ENCODE peak calls at places on chromosomes 4 and X, in ten cellular contexts. D is suprapubic skin, H is OCI-LY7, T is A673, A is tibial artery, K is heart right ventricle, U is spleen, B is ovary, L is RWPE2, X is pancreas. E is an unnamed sample. For H3K4me1, the result is how much of the 10 kb centered on the place peaks cover.

GRCh38 chrX:101602077-101602476 is 15.7 kb downstream of the ARMCX6 start:
- DNase-seq in X (no peak), U (no peak), L (no peak), B (no peak), K (no peak), A (no peak), T (no peak), H (no peak), D (no peak), E (no peak)

GRCh38 chr4:108861339-108861738 is 98.5 kb upstream of the ETNPPL start:
- DNase-seq in B (no peak), D (no peak), T (no peak), X (peak), A (no peak), L (no peak), K (no peak), H (no peak), U (no peak), E (no peak)

GRCh38 chrX:147875866-147876596 is 35.7 kb upstream of the FMR1 start:
- DNase-seq in A (no peak), H (no peak), K (no peak), U (no peak), B (no peak), T (no peak), D (no peak), X (no peak), L (no peak), E (no peak)

GRCh38 chr4:8871417-8872401 is at the start of gene HMX1:
- DNase-seq in T (peak), X (no peak), U (no peak), A (no peak), B (no peak), D (no peak), H (no peak), L (no peak), K (no peak), E (peak)

GRCh38 chr4:99463566-99463965 is 28.4 kb upstream of the ADH7 start:
- DNase-seq in A (no peak), K (no peak), T (no peak), L (no peak), H (no peak), B (no peak), U (no peak), D (no peak), X (no peak), E (no peak)

GRCh38 chr4:182752158-182752910 is 164.9 kb downstream of the DCTD start:
- DNase-seq in B (no peak), T (no peak), A (no peak), L (no peak), D (no peak), X (no peak), H (no peak), K (no peak), U (no peak), E (no peak)

GRCh38 chrX:17497193-17497592 is 122.2 kb downstream of the NHS start:
- DNase-seq in K (no peak), A (no peak), X (no peak), T (no peak), H (no peak), D (no peak), U (no peak), L (no peak), B (no peak), E (no peak)

GRCh38 chr4:105895609-105896460 is 564 bp downstream of the NPNT start:
- DNase-seq in B (peak), A (peak), K (peak), U (no peak), X (peak), T (peak), D (no peak), L (peak), H (no peak), E (peak)

GRCh38 chr4:53654300-53654758 is 63.0 kb upstream of the LNX1 start:
- DNase-seq in T (no peak), D (no peak), A (no peak), K (no peak), X (peak), H (no peak), U (no peak), B (no peak), L (no peak), E (no peak)

GRCh38 chr4:24595662-24596061 is 11.3 kb upstream of the DHX15 start:
- DNase-seq in X (no peak), A (no peak), K (no peak), B (no peak), D (no peak), U (no peak), L (no peak), H (no peak), T (no peak), E (no peak)

GRCh38 chr4:41645716-41646115 is 102.8 kb downstream of the PHOX2B start:
- DNase-seq in T (no peak), L (no peak), D (no peak), U (no peak), B (no peak), X (no peak), A (no peak), K (no peak), H (no peak), E (no peak)

GRCh38 chrX:50081282-50081955 is 119.4 kb downstream of the AKAP4 start:
- DNase-seq in D (no peak), L (no peak), B (peak), H (no peak), U (no peak), A (peak), K (peak), X (peak), T (no peak), E (no peak)

GRCh38 chr4:81237791-81238190 is 22.8 kb upstream of the PRKG2 start:
- DNase-seq in A (no peak), T (no peak), H (no peak), K (no peak), D (no peak), X (no peak), L (no peak), U (no peak), B (no peak), E (no peak)

GRCh38 chr4:184397516-184398163 is 76.7 kb downstream of the IRF2 start:
- DNase-seq in L (no peak), T (peak), K (no peak), A (no peak), U (no peak), B (no peak), D (no peak), H (no peak), X (no peak), E (no peak)

GRCh38 chr4:76589872-76590846 is 155.1 kb downstream of the SHROOM3 start:
- DNase-seq in H (no peak), T (no peak), X (peak), K (peak), D (no peak), B (peak), A (no peak), L (no peak), U (no peak), E (peak)

GRCh38 chr4:175560628-175561027 is 251.4 kb downstream of the GPM6A start:
- DNase-seq in D (no peak), T (peak), A (no peak), H (peak), X (no peak), L (no peak), B (no peak), K (no peak), U (no peak), E (no peak)

GRCh38 chrX:78130396-78130795 is 9.1 kb downstream of the TAF9B start:
- DNase-seq in T (no peak), B (no peak), U (no peak), D (no peak), H (no peak), A (no peak), L (no peak), X (no peak), K (no peak), E (no peak)

GRCh38 chrX:118495958-118496762 is 545 bp downstream of the DOCK11 start:
- DNase-seq in K (peak), X (peak), L (no peak), T (peak), A (peak), U (peak), B (peak), D (no peak), H (peak), E (peak)

DNA sequence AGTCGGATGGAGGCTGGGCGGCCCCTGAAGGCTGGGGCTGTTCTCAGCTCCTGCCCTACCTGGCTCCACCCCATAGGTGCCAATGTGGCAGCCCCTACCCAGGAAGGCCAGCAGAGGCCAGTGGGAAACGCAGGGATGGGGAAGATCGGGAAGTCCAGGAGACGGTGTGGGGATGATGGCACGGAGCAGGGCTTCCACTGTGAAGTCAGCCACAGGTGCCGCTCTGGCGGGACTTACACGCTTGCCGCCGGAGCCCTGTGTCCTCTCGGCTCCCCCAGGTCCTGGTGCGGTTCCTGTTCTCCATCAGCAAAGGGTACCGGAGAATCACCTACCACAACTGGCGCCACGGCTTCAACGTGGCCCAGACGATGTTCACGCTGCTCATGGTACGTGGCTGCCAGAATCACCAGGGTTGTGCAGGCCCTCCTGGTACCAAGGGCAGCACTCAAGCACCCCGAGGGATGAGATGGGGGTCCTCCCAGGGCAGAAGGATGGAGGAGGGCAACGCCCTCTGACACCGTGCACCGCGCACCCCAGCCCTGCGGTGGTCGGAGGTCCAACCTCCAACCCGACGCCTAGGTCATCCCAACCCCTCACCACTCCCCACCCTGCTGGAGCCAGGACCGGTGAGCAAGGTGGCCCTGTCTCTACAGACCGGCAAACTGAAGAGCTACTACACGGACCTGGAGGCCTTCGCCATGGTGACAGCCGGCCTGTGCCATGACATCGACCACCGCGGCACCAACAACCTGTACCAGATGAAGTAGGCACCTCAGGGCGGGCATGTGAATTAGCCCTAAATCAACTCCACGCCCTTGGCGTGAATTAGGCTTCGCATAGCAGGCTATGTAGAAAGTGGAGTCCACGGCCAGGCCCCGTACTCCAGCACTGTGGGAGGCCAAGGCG is 12.0 kb downstream of the ATP5ME start:
- DNase-seq in T (no peak), K (no peak), H (no peak), U (peak), X (no peak), B (no peak), A (no peak), L (peak), D (no peak), E (peak)
- H3K4me1 ChIP-seq in T (under half), K (under half), H (under half), U (under half), X (under half), B (under half), A (under half), L (under half), D (under half), E (under half)

GRCh38 chr4:101292214-101292613 is 55.1 kb downstream of the PPP3CA start:
- DNase-seq in L (no peak), U (no peak), D (no peak), K (no peak), H (no peak), B (no peak), T (no peak), A (no peak), X (no peak), E (no peak)
- H3K4me1 ChIP-seq in L (under half), U (under half), D (under half), K (under half), H (under half), B (under half), T (half or more), A (under half), X (under half), E (under half)

DNA sequence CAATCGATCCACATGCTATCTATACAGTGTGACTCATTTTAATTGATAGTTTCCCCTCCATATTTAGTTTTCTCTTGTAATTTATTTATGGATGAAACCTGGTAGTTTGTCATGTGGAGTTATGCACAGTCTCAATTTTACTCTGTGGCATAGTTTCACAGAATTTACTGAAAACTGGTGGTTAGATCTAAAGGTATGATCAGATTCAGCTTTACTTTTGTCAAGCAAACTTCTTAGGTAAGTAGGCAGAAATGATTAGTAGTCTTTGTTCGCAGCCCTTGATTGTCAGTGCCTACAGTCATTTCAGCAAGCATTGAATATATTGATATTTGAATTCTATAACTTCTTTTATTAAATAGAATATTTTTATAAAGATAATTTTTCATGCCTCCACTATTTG is 2.5 kb downstream of the ADD1 start:
- DNase-seq in T (no peak), L (no peak), H (no peak), K (no peak), B (no peak), X (no peak), D (no peak), A (no peak), U (no peak), E (no peak)
- H3K4me1 ChIP-seq in T (under half), L (under half), H (under half), K (under half), B (under half), X (under half), D (under half), A (half or more), U (half or more), E (under half)

DNA sequence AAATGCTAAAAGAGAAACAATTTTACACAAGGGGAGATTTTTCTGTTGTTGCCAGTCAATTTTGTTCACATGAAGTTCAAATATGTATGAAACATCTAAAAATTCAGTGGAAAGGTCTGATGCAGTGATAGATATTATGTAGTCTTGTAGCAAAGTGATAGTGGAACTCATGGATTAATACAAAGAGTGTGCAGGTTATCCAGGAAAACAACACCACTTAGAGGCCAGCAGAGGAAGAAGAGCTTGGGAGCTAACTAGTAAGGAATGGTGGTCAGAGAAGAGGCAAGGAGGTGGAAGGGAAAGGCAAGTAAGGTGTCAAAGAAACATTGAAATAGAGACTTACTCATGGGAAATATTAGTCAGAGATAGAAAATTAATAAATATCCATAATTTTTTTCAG is 395.6 kb downstream of the MAPK10 start:
- DNase-seq in T (no peak), A (no peak), L (no peak), D (no peak), U (no peak), B (no peak), H (no peak), K (no peak), X (no peak), E (no peak)
- H3K4me1 ChIP-seq in T (under half), A (under half), L (under half), D (under half), U (under half), B (under half), H (under half), K (under half), X (under half), E (under half)

DNA sequence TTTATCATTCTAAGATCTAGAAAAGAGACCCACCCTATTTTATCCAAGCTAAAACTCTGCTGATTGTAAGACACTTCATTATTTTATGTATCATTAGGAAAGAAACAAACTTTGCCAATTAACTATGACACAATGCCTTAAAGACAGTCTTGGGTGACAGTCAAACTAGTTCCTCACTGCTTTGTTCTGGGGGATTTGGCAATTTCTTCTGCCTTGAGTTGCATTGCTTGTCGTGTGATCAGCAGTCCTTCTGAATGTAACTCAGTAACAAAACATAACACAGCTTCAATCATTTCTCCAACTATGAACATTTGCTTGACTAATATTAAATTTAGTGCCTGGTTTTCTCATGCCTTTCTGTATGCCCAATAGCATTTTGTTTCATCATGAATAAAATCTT is 577.9 kb upstream of the DIPK2B start:
- DNase-seq in U (no peak), T (no peak), X (no peak), H (no peak), K (no peak), D (no peak), B (no peak), A (no peak), L (no peak), E (no peak)
- H3K4me1 ChIP-seq in U (under half), T (under half), X (under half), H (under half), K (under half), D (under half), B (under half), A (under half), L (half or more), E (under half)

DNA sequence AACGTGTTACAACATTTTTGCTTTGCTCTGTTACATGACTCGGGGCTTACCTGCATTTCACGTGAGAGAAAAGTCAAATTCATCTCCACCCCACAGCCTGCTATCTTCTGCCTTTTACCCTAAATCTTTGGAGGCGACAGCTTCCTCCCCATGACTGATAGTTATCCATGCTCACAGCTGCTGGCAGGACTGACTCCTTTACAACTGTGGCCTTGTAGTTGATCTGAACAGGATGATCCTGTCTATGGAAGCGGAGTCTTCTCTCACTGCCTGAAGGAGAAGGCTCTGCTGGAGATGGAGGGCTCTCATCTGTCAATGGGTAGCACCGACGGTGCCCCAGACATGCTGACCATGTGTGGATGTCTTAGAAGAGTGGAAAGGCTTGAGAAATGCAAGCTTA is 151.0 kb downstream of the CBR4 start:
- DNase-seq in U (no peak), A (no peak), L (no peak), H (no peak), D (no peak), T (no peak), K (no peak), B (no peak), X (no peak), E (no peak)
- H3K4me1 ChIP-seq in U (under half), A (half or more), L (under half), H (under half), D (under half), T (under half), K (under half), B (under half), X (under half), E (under half)

DNA sequence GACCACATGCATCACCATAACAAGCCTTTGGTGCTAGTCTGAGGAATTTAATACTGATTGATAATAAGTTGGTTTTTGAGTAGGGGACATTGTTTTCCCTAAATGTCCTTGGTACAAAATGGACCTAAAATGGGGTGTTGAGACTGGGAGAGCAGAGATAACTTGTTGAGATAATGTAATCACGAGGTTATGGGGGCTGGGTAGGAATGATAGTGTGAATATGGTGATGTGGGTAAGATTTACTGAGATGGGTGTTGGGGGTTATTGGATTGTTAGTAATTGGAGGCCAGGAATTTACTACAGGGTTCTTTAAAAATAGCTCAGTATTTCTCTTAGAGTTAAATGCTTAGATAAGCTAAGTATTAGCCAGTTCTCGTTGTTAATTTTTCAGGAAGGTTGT is 3.9 kb downstream of the BMP2K start:
- DNase-seq in U (no peak), T (no peak), D (no peak), B (no peak), A (no peak), H (no peak), X (no peak), L (no peak), K (no peak), E (no peak)
- H3K4me1 ChIP-seq in U (half or more), T (under half), D (under half), B (under half), A (under half), H (half or more), X (under half), L (under half), K (under half), E (under half)

GRCh38 chr4:6755088-6755753 is 27.3 kb upstream of the KIAA0232 start:
- DNase-seq in H (no peak), A (no peak), T (no peak), B (no peak), D (no peak), X (no peak), U (no peak), K (no peak), L (no peak), E (no peak)

GRCh38 chr4:6753891-6754290 is 28.6 kb upstream of the KIAA0232 start:
- DNase-seq in K (no peak), D (no peak), H (no peak), B (no peak), X (no peak), L (no peak), A (no peak), T (no peak), U (no peak), E (no peak)

GRCh38 chr4:6753103-6753560 is 29.4 kb upstream of the KIAA0232 start:
- DNase-seq in B (no peak), T (no peak), X (no peak), H (no peak), U (no peak), K (no peak), L (no peak), D (no peak), A (no peak), E (peak)

GRCh38 chr4:6752486-6752829 is 30.1 kb upstream of the KIAA0232 start:
- DNase-seq in A (no peak), D (no peak), X (no peak), K (no peak), B (no peak), T (no peak), U (no peak), L (no peak), H (no peak), E (no peak)

GRCh38 chr4:6754481-6755087 is 27.9 kb upstream of the KIAA0232 start:
- DNase-seq in L (no peak), K (no peak), B (no peak), T (no peak), D (no peak), X (no peak), A (no peak), U (no peak), H (no peak), E (no peak)
- H3K4me1 ChIP-seq in L (under half), K (under half), B (under half), T (under half), D (under half), X (under half), A (under half), U (under half), H (under half), E (under half)

GRCh38 chr4:37998225-37998624 is 38.0 kb downstream of the PTTG2 start:
- DNase-seq in H (no peak), D (no peak), T (no peak), K (no peak), U (no peak), L (no peak), B (no peak), X (no peak), A (no peak), E (no peak)
- H3K4me1 ChIP-seq in H (half or more), D (under half), T (under half), K (under half), U (under half), L (under half), B (under half), X (under half), A (under half), E (under half)